ENCODE peak calls at places on chromosomes 1 and 21, in four cellular contexts. O is cardiac muscle cell, N is colonic mucosa, S is suprapubic skin. Y is an unnamed sample.

GRCh38 chr1:241611063-241611462 is 29.1 kb downstream of the CHML start:
- DNase-seq in O (peak; percentile 63), N (no peak), S (no peak), Y (peak; percentile 29)

GRCh38 chr1:63847308-63847910 is 73.6 kb downstream of the ROR1 start:
- DNase-seq in O (no peak), N (no peak), S (no peak), Y (no peak)

GRCh38 chr1:227886993-227887696 is 60.6 kb downstream of the WNT9A start:
- DNase-seq in O (no peak), N (peak; percentile 57), S (peak; percentile 81), Y (peak; percentile 22)

GRCh38 chr1:74587888-74588287 is 75.5 kb upstream of the LRRC53 start:
- DNase-seq in O (no peak), N (no peak), S (no peak), Y (no peak)

GRCh38 chr1:241356519-241357365 is at the start of gene RGS7:
- DNase-seq in O (peak; percentile 81), N (peak; percentile 34), S (peak; percentile 61), Y (peak; percentile 34)

GRCh38 chr1:171794085-171794484 is 12.6 kb downstream of the METTL13 start:
- DNase-seq in O (no peak), N (no peak), S (no peak), Y (no peak)

GRCh38 chr1:219261454-219261853 is 87.8 kb downstream of the LYPLAL1 start:
- DNase-seq in O (no peak), N (no peak), S (no peak), Y (no peak)

GRCh38 chr1:203666621-203667020 is 40.0 kb downstream of the ATP2B4 start:
- DNase-seq in O (no peak), N (no peak), S (no peak), Y (no peak)

GRCh38 chr1:91813813-91814212 is 72.1 kb downstream of the TGFBR3 start:
- DNase-seq in O (no peak), N (no peak), S (no peak), Y (no peak)

GRCh38 chr1:10755977-10756521 is 40.4 kb downstream of the CASZ1 start:
- DNase-seq in O (no peak), N (peak; percentile 91), S (no peak), Y (peak; percentile 67)

GRCh38 chr1:179264506-179264905 is 29.1 kb upstream of the SOAT1 start:
- DNase-seq in O (no peak), N (no peak), S (no peak), Y (no peak)

GRCh38 chr1:111801071-111801850 is 45.6 kb downstream of the DDX20 start:
- DNase-seq in O (peak; percentile 69), N (no peak), S (no peak), Y (no peak)

GRCh38 chr1:198620198-198620597 is 18.6 kb upstream of the PTPRC start:
- DNase-seq in O (no peak), N (no peak), S (no peak), Y (no peak)

GRCh38 chr21:36888466-36888865 is 78.0 kb downstream of the HLCS start:
- DNase-seq in O (no peak), N (no peak), S (no peak), Y (no peak)

GRCh38 chr1:212077028-212077427 is 41.5 kb downstream of the DTL start:
- DNase-seq in O (no peak), N (no peak), S (no peak), Y (no peak)

GRCh38 chr1:78491311-78492071 is 717 bp downstream of the PTGFR start:
- DNase-seq in O (peak; percentile 44), N (peak; percentile 20), S (peak; percentile 74), Y (peak; percentile 23)

GRCh38 chr1:89390707-89391106 is 26.8 kb downstream of the GBP6 start:
- DNase-seq in O (no peak), N (no peak), S (no peak), Y (no peak)

GRCh38 chr1:201630582-201630981 is 91.7 kb downstream of the NAV1 start:
- DNase-seq in O (no peak), N (no peak), S (no peak), Y (no peak)

GRCh38 chr1:226292874-226293552 is 16.0 kb downstream of the LIN9 start:
- DNase-seq in O (no peak), N (no peak), S (no peak), Y (no peak)

GRCh38 chr1:168960595-168960994 is 145.9 kb upstream of the ATP1B1 start:
- DNase-seq in O (no peak), N (peak; percentile 61), S (no peak), Y (no peak)

GRCh38 chr1:67495327-67495726 is 65.1 kb upstream of the SERBP1 start:
- DNase-seq in O (no peak), N (no peak), S (no peak), Y (no peak)

GRCh38 chr1:234067584-234067983 is 163.1 kb downstream of the SLC35F3 start:
- DNase-seq in O (no peak), N (no peak), S (no peak), Y (no peak)

GRCh38 chr1:8676072-8676471 is 141.4 kb downstream of the RERE start:
- DNase-seq in O (no peak), N (no peak), S (no peak), Y (no peak)

GRCh38 chr1:110187139-110187890 is 22.8 kb upstream of the KCNC4 start:
- DNase-seq in O (peak; percentile 37), N (no peak), S (no peak), Y (no peak)

GRCh38 chr21:44912158-44912473 is 8.6 kb downstream of the ITGB2 start:
- DNase-seq in O (no peak), N (peak; percentile 54), S (no peak), Y (no peak)

GRCh38 chr1:206103979-206104378 is 13.2 kb downstream of the AVPR1B start:
- DNase-seq in O (no peak), N (no peak), S (no peak), Y (no peak)

GRCh38 chr1:10939654-10940450 is 72.6 kb upstream of the TARDBP start:
- DNase-seq in O (no peak), N (no peak), S (no peak), Y (no peak)

DNA sequence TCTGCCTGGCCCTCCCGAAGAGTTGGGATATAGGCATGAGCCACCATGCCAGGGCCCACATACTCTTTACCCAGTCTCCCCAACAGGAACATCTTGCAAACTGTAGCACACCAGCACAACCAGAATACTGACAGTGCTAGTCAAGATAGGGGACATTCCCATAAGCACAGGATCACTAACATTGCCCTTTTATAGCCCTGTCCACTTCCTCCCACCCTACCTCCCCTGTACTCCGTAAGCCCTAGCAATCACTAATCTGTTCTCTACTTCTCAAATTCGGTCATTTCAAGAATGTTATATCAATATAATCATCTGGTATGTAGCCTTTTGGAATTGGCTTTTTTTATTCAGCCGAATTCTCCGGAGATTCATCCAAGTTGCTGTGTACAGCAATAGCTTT is 5.9 kb downstream of the SDHB start:
- DNase-seq in O (no peak), N (no peak), S (no peak), Y (no peak)
- H3K4me1 ChIP-seq in O (peaks cover 9% of the 10 kb centered on the region), N (peaks cover 9% of the 10 kb centered on the region), S (peaks cover 30% of the 10 kb centered on the region), Y (peaks cover 25% of the 10 kb centered on the region)

GRCh38 chr1:50350421-50350820 is 72.8 kb downstream of the DMRTA2 start:
- DNase-seq in O (no peak), N (no peak), S (no peak), Y (no peak)

GRCh38 chr1:50349242-50349565 is 74.0 kb downstream of the DMRTA2 start:
- DNase-seq in O (no peak), N (no peak), S (no peak), Y (no peak)

GRCh38 chr1:50347933-50348332 is 75.3 kb downstream of the DMRTA2 start:
- DNase-seq in O (no peak), N (no peak), S (no peak), Y (no peak)

GRCh38 chr1:50346621-50347020 is 76.6 kb downstream of the DMRTA2 start:
- DNase-seq in O (no peak), N (no peak), S (no peak), Y (no peak)

DNA sequence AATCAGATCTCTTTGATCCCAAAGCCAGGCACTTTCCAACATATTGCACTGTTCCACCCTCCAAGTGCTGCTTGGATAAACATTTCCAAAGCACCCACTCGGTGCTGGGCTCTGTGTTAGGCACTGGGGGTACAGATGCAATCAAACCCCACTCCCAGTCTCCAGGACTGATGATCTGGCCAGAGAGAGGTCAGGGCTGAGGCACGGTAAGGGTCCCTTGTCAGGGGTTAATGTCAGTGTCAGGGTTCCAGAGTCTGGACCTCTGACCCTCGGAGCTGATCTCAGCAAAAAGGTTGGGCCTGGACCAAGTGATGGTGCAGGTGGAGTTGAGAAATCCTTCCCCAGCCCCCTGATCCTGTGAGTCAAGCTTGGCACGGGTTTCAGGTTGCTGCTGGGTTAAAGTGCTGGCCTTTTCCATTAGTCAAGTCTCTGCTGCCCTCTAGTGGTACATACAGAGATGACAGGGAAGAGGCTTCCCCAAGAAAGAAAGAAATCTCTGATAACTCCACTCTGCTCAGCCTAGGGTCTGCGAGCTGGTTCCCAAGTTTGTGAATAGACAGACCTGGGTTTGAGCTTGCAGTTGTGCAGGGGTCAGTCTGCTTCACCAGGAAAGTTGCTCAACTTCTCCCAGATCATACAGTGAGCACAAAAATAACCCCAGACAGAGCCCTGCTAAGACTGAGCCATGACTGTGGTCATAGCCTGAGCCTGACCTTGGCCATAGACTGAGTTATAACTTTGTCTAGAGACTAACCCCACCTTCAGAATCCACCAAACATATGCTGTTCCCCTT is 74.6 kb downstream of the DMRTA2 start:
- DNase-seq in O (peak; percentile 84), N (peak; percentile 64), S (no peak), Y (no peak)
- TF ChIP-seq CTCF in O (peak; percentile 90), N (peak; percentile 80), S (peak; percentile 79), Y (peak; percentile 67)

DNA sequence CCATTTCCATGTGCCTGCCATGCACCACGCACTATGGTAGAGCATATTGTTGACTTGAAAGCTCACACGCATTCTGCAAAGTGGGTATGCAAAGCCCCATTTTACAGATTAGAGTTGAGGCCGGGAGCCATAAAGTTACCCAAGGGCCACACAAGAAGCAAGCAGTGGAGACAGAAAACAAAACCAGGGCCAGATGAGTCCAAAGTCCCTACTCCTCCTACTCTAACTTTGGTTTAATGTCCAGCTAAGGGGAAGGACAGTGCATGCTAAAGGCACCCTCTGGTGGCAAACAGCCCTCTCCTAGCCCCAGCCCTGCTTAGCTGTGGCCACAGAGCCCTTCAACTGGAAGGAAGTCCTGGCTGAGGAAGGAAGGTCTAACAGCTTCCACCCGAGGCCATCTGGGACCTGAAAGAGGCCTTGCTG is 74.9 kb downstream of the SLC66A1 start:
- DNase-seq in O (no peak), N (peak; percentile 48), S (no peak), Y (no peak)
- H3K4me1 ChIP-seq in O (no peaks in the 10 kb centered on the region), N (peaks cover 30% of the 10 kb centered on the region), S (peaks cover 74% of the 10 kb centered on the region), Y (peaks cover 40% of the 10 kb centered on the region)

GRCh38 chr1:1267488-1268283 is 6.0 kb downstream of the UBE2J2 start:
- DNase-seq in O (no peak), N (no peak), S (no peak), Y (peak; percentile 73)

GRCh38 chr1:1268284-1268682 is 5.4 kb downstream of the UBE2J2 start:
- DNase-seq in O (no peak), N (no peak), S (no peak), Y (no peak)

GRCh38 chr1:1264026-1264425 is 9.6 kb downstream of the UBE2J2 start:
- DNase-seq in O (no peak), N (no peak), S (no peak), Y (no peak)

GRCh38 chr1:1262759-1263158 is 10.9 kb downstream of the UBE2J2 start:
- DNase-seq in O (no peak), N (no peak), S (no peak), Y (no peak)

GRCh38 chr1:1264868-1265272 is 8.8 kb downstream of the UBE2J2 start:
- DNase-seq in O (no peak), N (no peak), S (no peak), Y (no peak)
- TF ChIP-seq CTCF in O (peak; percentile 51), N (no peak), S (no peak), Y (no peak)